ENCODE peak calls at places on chromosomes 2 and 18, in four cellular contexts. A is SK-MEL-5, P is neuronal stem cell, O is heart left ventricle. T is an unnamed sample.

GRCh38 chr2:231819449-231820042 is 33.3 kb downstream of the COPS7B start:
- DNase-seq in A (no peak), P (no peak), O (no peak), T (no peak)

GRCh38 chr2:73069041-73069854 is 2.3 kb downstream of the SFXN5 start:
- DNase-seq in A (no peak), P (no peak), O (no peak), T (peak)

GRCh38 chr18:79772865-79773696 is 24.7 kb upstream of the KCNG2 start:
- DNase-seq in A (no peak), P (no peak), O (no peak), T (no peak)

GRCh38 chr18:50397023-50397422 is 22.2 kb downstream of the SKA1 start:
- DNase-seq in A (no peak), P (no peak), O (no peak), T (no peak)

GRCh38 chr2:75074708-75075107 is 116.3 kb downstream of the POLE4 start:
- DNase-seq in A (no peak), P (no peak), O (no peak), T (no peak)

GRCh38 chr18:23857756-23858155 is 156.8 kb upstream of the TTC39C start:
- DNase-seq in A (no peak), P (no peak), O (no peak), T (no peak)

GRCh38 chr2:42937171-42937875 is 144.9 kb upstream of the HAAO start:
- DNase-seq in A (no peak), P (no peak), O (peak), T (no peak)

GRCh38 chr18:5622905-5623304 is 79.1 kb upstream of the EPB41L3 start:
- DNase-seq in A (no peak), P (no peak), O (no peak), T (no peak)

GRCh38 chr2:172429351-172429968 is 2.1 kb downstream of the ITGA6 start:
- DNase-seq in A (no peak), P (no peak), O (no peak), T (no peak)

GRCh38 chr2:35526741-35527140 is 828.8 kb upstream of the CRIM1 start:
- DNase-seq in A (no peak), P (no peak), O (no peak), T (no peak)

GRCh38 chr18:57831597-57832377 is 28.7 kb upstream of the ATP8B1 start:
- DNase-seq in A (no peak), P (no peak), O (no peak), T (no peak)

T was measured in OCI-M1.